ENCODE peak calls at places on chromosomes 6 and 20, in nine cellular contexts. W is uterus, Y is A673, R is psoas muscle, A is mammary epithelial cell, P is endodermal cell, I is A549, Q is testis, J is right atrium auricular region. V is an unnamed sample. For H3K9me3, the result is how much of the 10 kb centered on the place peaks cover.

GRCh38 chr20:21234324-21234723 is 68.8 kb upstream of the XRN2 start:
- DNase-seq in I (no peak), Q (no peak), A (no peak), Y (no peak), W (no peak), P (no peak), J (no peak), R (no peak), V (no peak)

GRCh38 chr6:160137989-160138835 is 16.6 kb downstream of the SLC22A1 start:
- DNase-seq in Y (peak), A (peak), P (peak), J (peak), W (peak), I (peak), Q (peak), R (no peak), V (peak)

GRCh38 chr6:87093651-87094050 is 1.3 kb downstream of the CGA start:
- DNase-seq in Y (peak), A (no peak), I (no peak), Q (no peak), P (no peak), R (no peak), W (no peak), J (no peak), V (no peak)

GRCh38 chr6:165692106-165692653 is 29.1 kb upstream of the PDE10A start:
- DNase-seq in W (no peak), P (no peak), J (no peak), Y (no peak), Q (no peak), A (no peak), I (no peak), R (no peak), V (peak)

GRCh38 chr6:132693478-132693877 is 20.4 kb downstream of the VNN1 start:
- DNase-seq in P (no peak), W (no peak), I (no peak), R (no peak), Q (no peak), A (no peak), Y (no peak), J (no peak), V (no peak)

GRCh38 chr20:17227669-17228623 is 1.1 kb downstream of the PCSK2 start:
- DNase-seq in Y (peak), W (no peak), Q (peak), A (no peak), P (peak), J (no peak), R (no peak), I (no peak), V (peak)

GRCh38 chr20:45892049-45892816 is 1.1 kb downstream of the CTSA start:
- DNase-seq in J (no peak), W (no peak), P (peak), R (no peak), A (peak), Q (peak), Y (peak), I (peak), V (no peak)

GRCh38 chr6:28675600-28675999 is 149.9 kb downstream of the GPX5 start:
- DNase-seq in I (no peak), A (no peak), Q (no peak), P (no peak), Y (no peak), J (no peak), R (no peak), W (no peak), V (no peak)

GRCh38 chr6:11163932-11164331 is 52.4 kb upstream of the ERVFRD-1 start:
- DNase-seq in W (no peak), J (no peak), R (no peak), Q (no peak), I (no peak), Y (no peak), P (no peak), A (no peak), V (no peak)

GRCh38 chr20:49747707-49748524 is 34.2 kb upstream of the B4GALT5 start:
- DNase-seq in A (no peak), R (peak), P (peak), J (peak), W (peak), Y (no peak), Q (peak), I (peak), V (no peak)

GRCh38 chr6:6466967-6467761 is 121.4 kb upstream of the LY86 start:
- DNase-seq in P (no peak), J (no peak), A (peak), Q (no peak), Y (no peak), W (no peak), R (no peak), I (no peak), V (no peak)

GRCh38 chr6:125164696-125165095 is 11.1 kb downstream of the TPD52L1 start:
- DNase-seq in R (no peak), A (no peak), J (no peak), Y (no peak), P (no peak), I (no peak), W (no peak), Q (no peak), V (no peak)

GRCh38 chr6:81697564-81697963 is 54.9 kb downstream of the TENT5A start:
- DNase-seq in W (no peak), I (no peak), A (no peak), P (no peak), J (no peak), R (no peak), Y (no peak), Q (no peak), V (peak)

GRCh38 chr20:17614812-17615644 is 45.2 kb downstream of the DSTN start:
- DNase-seq in P (peak), A (no peak), Q (no peak), I (no peak), Y (no peak), W (no peak), R (no peak), J (peak), V (no peak)

GRCh38 chr6:139647816-139648215 is 273.4 kb upstream of the CITED2 start:
- DNase-seq in W (no peak), I (no peak), Y (no peak), A (no peak), J (no peak), P (no peak), Q (no peak), R (no peak), V (no peak)

GRCh38 chr6:38644951-38645350 is 5.2 kb upstream of the BTBD9 start:
- DNase-seq in W (no peak), Q (no peak), R (no peak), Y (no peak), J (no peak), P (no peak), A (no peak), I (no peak), V (no peak)

GRCh38 chr6:1363729-1364572 is 25.4 kb upstream of the FOXF2 start:
- DNase-seq in A (no peak), Y (peak), J (no peak), Q (no peak), R (peak), P (peak), I (peak), W (no peak), V (peak)

GRCh38 chr6:3237761-3238662 is 10.6 kb upstream of the TUBB2B start:
- DNase-seq in W (no peak), Y (no peak), A (no peak), I (no peak), J (no peak), R (no peak), Q (no peak), P (peak), V (no peak)

GRCh38 chr6:17018425-17018824 is 83.4 kb upstream of the STMND1 start:
- DNase-seq in Q (no peak), I (no peak), W (no peak), A (no peak), R (no peak), P (no peak), Y (no peak), J (no peak), V (no peak)

GRCh38 chr20:21109144-21109543 is 3.0 kb upstream of the LINC00237 start:
- DNase-seq in R (no peak), A (no peak), J (no peak), Y (no peak), P (no peak), W (no peak), I (no peak), Q (no peak), V (no peak)

DNA sequence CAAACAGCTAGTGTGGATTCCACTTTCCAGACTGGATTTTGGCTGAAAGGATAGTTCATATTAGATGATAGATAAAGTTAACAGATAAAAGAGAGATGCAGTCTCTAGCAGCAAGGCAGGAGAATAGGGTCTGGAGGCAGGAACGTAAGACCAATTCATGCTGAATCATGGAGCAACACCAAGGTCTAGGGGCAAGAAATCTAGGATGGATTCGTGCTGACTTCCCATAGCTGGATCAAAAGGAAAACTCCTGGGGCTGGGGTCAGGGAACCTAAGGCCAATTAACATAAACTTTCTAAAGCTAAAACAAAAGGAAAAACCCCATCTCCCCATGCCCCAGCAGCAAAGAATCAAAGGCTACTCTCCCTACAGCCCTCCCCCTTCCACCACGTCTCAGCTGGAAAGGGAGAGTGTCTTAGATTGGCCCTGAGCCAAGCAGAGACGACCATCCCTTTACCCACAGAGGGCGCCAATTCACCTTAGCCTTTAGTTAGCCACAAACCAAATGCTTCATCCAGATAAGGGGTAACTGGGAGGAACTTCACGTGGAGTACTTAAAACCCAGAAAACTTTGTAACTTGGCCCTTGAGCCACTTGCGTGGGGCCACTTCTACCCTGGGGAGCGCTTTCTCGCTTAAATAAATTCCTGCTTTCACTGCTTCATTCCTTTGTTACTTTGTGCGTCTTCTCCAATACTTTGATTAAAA is 7.6 kb downstream of the TREM1 start:
- DNase-seq in P (peak), R (peak), J (no peak), I (peak), Q (peak), W (peak), A (peak), Y (peak), V (peak)
- TF ChIP-seq CTCF in P (peak), R (peak), J (no peak), I (peak), Q (no peak), W (peak), A (peak), Y (peak), V (peak)

GRCh38 chr6:111980979-111981378 is 72.9 kb upstream of the CCN6 start:
- DNase-seq in J (no peak), I (no peak), A (no peak), Y (no peak), W (no peak), Q (peak), R (peak), P (no peak), V (no peak)
- H3K27ac ChIP-seq in J (no peak), I (no peak), A (no peak), Y (no peak), W (peak), Q (no peak), R (no peak), P (no peak), V (no peak)

GRCh38 chr20:62513991-62514390 is 38.2 kb upstream of the GATA5 start:
- DNase-seq in R (no peak), Y (no peak), W (no peak), I (no peak), A (no peak), J (no peak), Q (no peak), P (no peak), V (no peak)

GRCh38 chr20:62517168-62517567 is 41.4 kb upstream of the GATA5 start:
- DNase-seq in P (no peak), Y (no peak), Q (no peak), I (no peak), A (no peak), R (no peak), J (no peak), W (no peak), V (no peak)

GRCh38 chr20:62515826-62516225 is 40.0 kb upstream of the GATA5 start:
- DNase-seq in Q (no peak), I (no peak), Y (no peak), R (no peak), W (no peak), J (no peak), P (no peak), A (no peak), V (no peak)

GRCh38 chr20:62516345-62516744 is 40.5 kb upstream of the GATA5 start:
- DNase-seq in R (no peak), Y (no peak), J (no peak), I (peak), Q (no peak), W (no peak), P (peak), A (no peak), V (no peak)

DNA sequence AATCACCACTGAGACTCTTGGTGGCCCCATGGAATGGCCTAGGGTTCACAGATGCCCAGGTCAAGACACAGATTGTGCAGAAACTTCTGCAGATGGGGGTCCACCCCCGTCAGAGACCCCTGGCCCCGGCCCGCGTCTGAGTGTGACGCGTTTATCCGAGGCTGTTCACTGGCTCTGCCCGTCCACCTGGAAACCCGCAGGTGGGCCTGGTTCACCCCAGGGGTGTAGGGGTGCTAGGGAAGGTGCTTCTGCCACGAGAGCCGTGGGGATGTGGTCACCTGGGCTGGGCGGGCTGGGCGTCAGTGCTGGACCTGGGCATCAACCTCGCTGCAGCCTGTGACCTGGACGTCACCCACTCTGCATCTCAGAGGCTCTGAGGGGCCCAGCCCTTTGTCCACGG is 39.5 kb upstream of the GATA5 start:
- DNase-seq in J (no peak), Y (no peak), P (no peak), A (no peak), W (no peak), Q (no peak), I (no peak), R (no peak), V (no peak)
- H3K9me3 ChIP-seq in J (under half), Y (under half), P (under half), A (under half), W (under half), Q (under half), I (under half), R (under half), V (under half)

GRCh38 chr6:168990352-168990751 is 263.3 kb downstream of the THBS2 start:
- DNase-seq in P (no peak), J (no peak), Y (no peak), W (no peak), A (no peak), R (no peak), Q (no peak), I (no peak), V (no peak)
- TF ChIP-seq CTCF in P (no peak), J (no peak), Y (peak), W (no peak), A (no peak), R (no peak), Q (no peak), I (no peak), V (no peak)